ENCODE peak calls at places on chromosomes 12 and 14, in eight cellular contexts. N, R, P, B, J, Z, E and T are unnamed samples.

GRCh38 chr12:48527891-48528670 is 2.6 kb downstream of the OR8S1 start:
- DNase-seq in N (no peak), R (no peak), P (no peak), B (no peak), J (no peak), Z (no peak), E (no peak), T (no peak)

GRCh38 chr14:85531141-85531593 is 1.2 kb downstream of the FLRT2 start:
- DNase-seq in N (peak), R (peak), P (peak), B (peak), J (peak), Z (peak), E (no peak), T (no peak)

GRCh38 chr14:60647081-60647836 is 2.0 kb downstream of the SIX1 start:
- DNase-seq in N (peak), R (peak), P (no peak), B (peak), J (no peak), Z (peak), E (no peak), T (no peak)

GRCh38 chr12:98646165-98646764 is 1.2 kb downstream of the APAF1 start:
- DNase-seq in N (peak), R (no peak), P (no peak), B (peak), J (no peak), Z (no peak), E (no peak), T (no peak)

GRCh38 chr14:51328942-51329350 is 88.9 kb downstream of the TMX1 start:
- DNase-seq in N (peak), R (no peak), P (no peak), B (peak), J (peak), Z (no peak), E (no peak), T (no peak)

GRCh38 chr14:99132821-99133562 is 139.0 kb downstream of the BCL11B start:
- DNase-seq in N (no peak), R (no peak), P (no peak), B (no peak), J (no peak), Z (no peak), E (no peak), T (no peak)

GRCh38 chr12:10736460-10736859 is 13.3 kb upstream of the YBX3 start:
- DNase-seq in N (no peak), R (no peak), P (no peak), B (no peak), J (no peak), Z (no peak), E (no peak), T (no peak)

GRCh38 chr12:11658796-11659195 is 9.3 kb downstream of the ETV6 start:
- DNase-seq in N (peak), R (no peak), P (no peak), B (peak), J (peak), Z (no peak), E (no peak), T (no peak)

GRCh38 chr14:58805057-58805456 is 167.3 kb downstream of the DACT1 start:
- DNase-seq in N (peak), R (peak), P (no peak), B (peak), J (peak), Z (no peak), E (no peak), T (no peak)

GRCh38 chr14:93571275-93571674 is 140.5 kb downstream of the UNC79 start:
- DNase-seq in N (no peak), R (no peak), P (no peak), B (no peak), J (no peak), Z (no peak), E (no peak), T (no peak)

GRCh38 chr14:89137514-89138163 is 279.4 kb downstream of the FOXN3 start:
- DNase-seq in N (peak), R (peak), P (peak), B (peak), J (peak), Z (no peak), E (no peak), T (no peak)

GRCh38 chr14:82067221-82067620 is 533.6 kb upstream of the SEL1L start:
- DNase-seq in N (no peak), R (no peak), P (no peak), B (no peak), J (no peak), Z (no peak), E (no peak), T (no peak)

GRCh38 chr12:93877446-93877845 is 200.3 kb downstream of the CRADD start:
- DNase-seq in N (no peak), R (no peak), P (no peak), B (no peak), J (no peak), Z (no peak), E (no peak), T (no peak)

GRCh38 chr14:69344171-69344570 is 53.9 kb downstream of the ERH start:
- DNase-seq in N (no peak), R (no peak), P (no peak), B (no peak), J (no peak), Z (no peak), E (no peak), T (no peak)

GRCh38 chr14:54564799-54565235 is 2.1 kb upstream of the SAMD4A start:
- DNase-seq in N (peak), R (peak), P (peak), B (peak), J (peak), Z (peak), E (no peak), T (no peak)

GRCh38 chr12:108907861-108908302 is 28.0 kb downstream of the DAO start:
- DNase-seq in N (no peak), R (no peak), P (no peak), B (no peak), J (no peak), Z (no peak), E (no peak), T (no peak)

GRCh38 chr12:29427964-29428363 is 47.0 kb upstream of the ERGIC2 start:
- DNase-seq in N (no peak), R (no peak), P (no peak), B (no peak), J (no peak), Z (no peak), E (no peak), T (no peak)

GRCh38 chr12:53940448-53941014 is 1.9 kb downstream of the HOXC13 start:
- DNase-seq in N (no peak), R (no peak), P (no peak), B (no peak), J (no peak), Z (no peak), E (no peak), T (no peak)

GRCh38 chr12:1474567-1475153 is 119.7 kb downstream of the FBXL14 start:
- DNase-seq in N (peak), R (peak), P (no peak), B (peak), J (peak), Z (no peak), E (no peak), T (no peak)

GRCh38 chr12:12488823-12489528 is 73.7 kb downstream of the DUSP16 start:
- DNase-seq in N (no peak), R (no peak), P (no peak), B (no peak), J (no peak), Z (no peak), E (no peak), T (no peak)

GRCh38 chr12:66695130-66695529 is 16.3 kb upstream of the GRIP1 start:
- DNase-seq in N (no peak), R (no peak), P (no peak), B (no peak), J (no peak), Z (no peak), E (no peak), T (no peak)

GRCh38 chr14:24013654-24014514 is 25.2 kb downstream of the DHRS4L2 start:
- DNase-seq in N (peak), R (peak), P (peak), B (peak), J (no peak), Z (peak), E (peak), T (no peak)